ENCODE peak calls at places on chromosome 9, in five cellular contexts. R is left ventricle myocardium inferior, X is psoas muscle, E is AG09309, U is tibial nerve. G is an unnamed sample.

GRCh38 chr9:83956288-83957028 is 23.6 kb downstream of the HNRNPK start:
- DNase-seq in X (peak), R (peak), E (no peak), U (peak), G (no peak)

GRCh38 chr9:19445452-19445851 is 36.6 kb downstream of the ACER2 start:
- DNase-seq in U (no peak), E (no peak), X (no peak), R (no peak), G (no peak)

GRCh38 chr9:133370680-133371079 is 5.2 kb downstream of the SURF4 start:
- DNase-seq in X (no peak), U (no peak), E (no peak), R (no peak), G (no peak)

GRCh38 chr9:16214677-16215076 is 655.8 kb downstream of the BNC2 start:
- DNase-seq in E (no peak), U (no peak), R (no peak), X (no peak), G (no peak)

GRCh38 chr9:127187231-127187956 is 65.0 kb upstream of the ANGPTL2 start:
- DNase-seq in R (peak), U (peak), E (peak), X (peak), G (peak)

GRCh38 chr9:16361118-16361517 is 509.4 kb downstream of the BNC2 start:
- DNase-seq in E (no peak), X (no peak), U (no peak), R (no peak), G (no peak)

GRCh38 chr9:76092572-76092971 is 202.1 kb downstream of the PCSK5 start:
- DNase-seq in R (no peak), U (no peak), X (no peak), E (no peak), G (no peak)

GRCh38 chr9:98823666-98824334 is 16.3 kb downstream of the GALNT12 start:
- DNase-seq in X (no peak), E (no peak), R (no peak), U (no peak), G (no peak)

GRCh38 chr9:131473891-131474290 is 28.8 kb upstream of the POMT1 start:
- DNase-seq in R (no peak), E (no peak), X (peak), U (no peak), G (no peak)

GRCh38 chr9:70610287-70610644 is 195.8 kb upstream of the KLF9 start:
- DNase-seq in R (no peak), X (no peak), E (no peak), U (no peak), G (no peak)

GRCh38 chr9:117286245-117286644 is 128.6 kb downstream of the ASTN2 start:
- DNase-seq in X (no peak), R (no peak), U (no peak), E (no peak), G (no peak)

GRCh38 chr9:97809666-97810344 is 43.2 kb upstream of the FOXE1 start:
- DNase-seq in E (no peak), R (no peak), X (no peak), U (no peak), G (no peak)

GRCh38 chr9:133307271-133307670 is 28.7 kb downstream of the SURF6 start:
- DNase-seq in X (no peak), U (no peak), R (no peak), E (no peak), G (no peak)

GRCh38 chr9:14318934-14319513 is 5.1 kb upstream of the NFIB start:
- DNase-seq in E (no peak), R (no peak), X (no peak), U (no peak), G (no peak)

GRCh38 chr9:23556459-23556858 is 269.6 kb downstream of the ELAVL2 start:
- DNase-seq in U (no peak), R (no peak), X (no peak), E (no peak), G (peak)

GRCh38 chr9:116267021-116267420 is 113.4 kb downstream of the PAPPA start:
- DNase-seq in E (no peak), U (no peak), X (no peak), R (no peak), G (no peak)

GRCh38 chr9:134373269-134373668 is 47.0 kb downstream of the RXRA start:
- DNase-seq in E (no peak), X (no peak), U (no peak), R (no peak), G (no peak)
- TF ChIP-seq CTCF in E (no peak), X (peak), U (no peak), R (no peak), G (no peak)

GRCh38 chr9:137114613-137115393 is at the start of gene DPP7:
- DNase-seq in R (peak), X (peak), E (no peak), U (peak), G (no peak)
- H3K4me3 ChIP-seq in R (peak), X (peak), E (peak), U (peak), G (peak)

GRCh38 chr9:37927611-37928551 is 24.0 kb upstream of the SLC25A51 start:
- DNase-seq in X (no peak), R (no peak), U (no peak), E (no peak), G (no peak)

GRCh38 chr9:37925786-37926736 is 22.1 kb upstream of the SLC25A51 start:
- DNase-seq in U (no peak), X (no peak), E (no peak), R (no peak), G (no peak)

GRCh38 chr9:37928552-37929430 is 24.9 kb upstream of the SLC25A51 start:
- DNase-seq in U (no peak), X (no peak), R (no peak), E (no peak), G (no peak)

GRCh38 chr9:37925006-37925405 is 21.1 kb upstream of the SLC25A51 start:
- DNase-seq in X (no peak), R (no peak), E (no peak), U (no peak), G (no peak)

DNA sequence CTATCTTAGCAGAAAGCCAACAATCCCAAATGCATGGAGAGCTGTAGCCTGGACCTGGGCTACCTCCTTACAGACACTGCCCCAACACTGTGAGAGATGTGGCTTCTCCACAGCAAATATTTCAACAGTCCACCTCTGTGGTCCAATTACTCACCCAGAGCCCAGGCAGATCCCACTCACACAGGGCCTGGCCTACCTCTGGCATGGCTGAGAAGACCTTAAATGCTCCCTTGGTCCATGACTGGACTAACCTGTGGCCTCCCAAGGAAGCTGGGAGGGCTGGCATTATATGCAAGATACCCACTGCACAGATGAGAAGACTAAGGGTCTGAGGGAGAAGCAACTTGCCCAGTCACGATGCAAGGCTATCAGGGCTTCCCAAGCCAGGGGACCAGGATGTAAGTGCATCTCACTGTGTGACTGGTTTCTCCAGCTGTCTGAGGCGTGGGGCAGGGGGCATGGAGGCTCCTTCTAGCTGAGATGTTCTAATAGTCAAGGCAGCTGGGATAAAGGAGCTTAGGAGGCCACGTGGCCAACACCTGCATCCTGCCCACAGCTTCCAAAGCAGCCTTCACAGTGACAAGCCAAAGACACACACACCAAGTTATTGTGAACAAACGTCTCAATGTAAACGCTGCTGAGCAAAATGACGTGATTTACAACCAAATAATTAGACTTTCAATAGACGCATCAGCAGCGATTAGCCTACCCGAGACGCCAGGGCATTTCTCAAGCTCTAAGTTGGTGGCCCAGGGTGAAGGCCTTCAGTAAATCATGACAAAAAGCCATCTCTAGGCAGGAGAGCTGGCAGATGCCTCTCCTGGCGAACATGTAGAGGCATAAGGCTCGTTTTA is 23.0 kb upstream of the SLC25A51 start:
- DNase-seq in R (no peak), U (no peak), X (no peak), E (no peak), G (no peak)
- TF ChIP-seq CTCF in R (no peak), U (no peak), X (no peak), E (no peak), G (no peak)

GRCh38 chr9:89059925-89060506 is 68.7 kb downstream of the S1PR3 start:
- DNase-seq in U (no peak), X (no peak), R (no peak), E (no peak), G (no peak)

GRCh38 chr9:89065921-89066320 is 74.7 kb downstream of the S1PR3 start:
- DNase-seq in E (no peak), X (no peak), R (no peak), U (no peak), G (no peak)

GRCh38 chr9:89054865-89055495 is 63.7 kb downstream of the S1PR3 start:
- DNase-seq in E (no peak), X (no peak), U (no peak), R (no peak), G (no peak)

GRCh38 chr9:89058906-89059305 is 67.6 kb downstream of the S1PR3 start:
- DNase-seq in X (no peak), E (no peak), U (no peak), R (no peak), G (no peak)

GRCh38 chr9:89060790-89061189 is 69.5 kb downstream of the S1PR3 start:
- DNase-seq in X (no peak), E (no peak), R (no peak), U (no peak), G (no peak)
- H3K4me3 ChIP-seq in X (no peak), E (no peak), R (no peak), U (no peak), G (no peak)